ENCODE peak calls at places on chromosomes 4 and X, in five cellular contexts. L, X, M, T and B are unnamed samples.

GRCh38 chrX:132676561-132677186 is 187.8 kb upstream of the MBNL3 start:
- DNase-seq in X (no peak), L (no peak), M (no peak), T (no peak), B (no peak)

GRCh38 chrX:112642349-112642748 is 37.4 kb downstream of the LHFPL1 start:
- DNase-seq in X (no peak), T (no peak), M (no peak), L (no peak), B (peak)

GRCh38 chr4:29336851-29337250 is 1383.3 kb upstream of the PCDH7 start:
- DNase-seq in X (no peak), T (no peak), L (no peak), M (no peak), B (no peak)

GRCh38 chr4:39976945-39977488 is 694 bp downstream of the PDS5A start:
- DNase-seq in T (peak), X (peak), L (peak), M (no peak), B (peak)

GRCh38 chrX:107288676-107289075 is 82.3 kb downstream of the DNAAF6 start:
- DNase-seq in X (no peak), T (no peak), M (no peak), L (no peak), B (no peak)

GRCh38 chr4:183591301-183591700 is 67.7 kb downstream of the RWDD4 start:
- DNase-seq in T (no peak), M (no peak), L (no peak), X (no peak), B (no peak)

GRCh38 chrX:116490091-116490490 is 27.3 kb upstream of the CT83 start:
- DNase-seq in X (no peak), L (no peak), T (no peak), M (no peak), B (no peak)

GRCh38 chrX:39052751-39053150 is 251.5 kb downstream of the MID1IP1 start:
- DNase-seq in M (no peak), X (no peak), L (no peak), T (no peak), B (no peak)

GRCh38 chr4:146648384-146648783 is 9.7 kb downstream of the POU4F2 start:
- DNase-seq in X (no peak), M (no peak), L (no peak), T (no peak), B (no peak)

GRCh38 chr4:4991541-4992099 is 27.6 kb downstream of the CYTL1 start:
- DNase-seq in T (no peak), L (no peak), M (no peak), X (no peak), B (no peak)

GRCh38 chr4:169229571-169230028 is 41.2 kb downstream of the SH3RF1 start:
- DNase-seq in L (no peak), M (no peak), X (no peak), T (no peak), B (peak)

GRCh38 chr4:158778712-158779111 is 9.9 kb downstream of the FNIP2 start:
- DNase-seq in M (no peak), T (no peak), X (no peak), L (no peak), B (no peak)

GRCh38 chr4:144788469-144788868 is 142.5 kb downstream of the HHIP start:
- DNase-seq in M (no peak), T (no peak), L (no peak), X (no peak), B (peak)

GRCh38 chr4:156946508-156947197 is 24.9 kb downstream of the PDGFC start:
- DNase-seq in L (no peak), M (no peak), X (no peak), T (no peak), B (peak)

GRCh38 chr4:1331591-1332353 is 15.2 kb upstream of the UVSSA start:
- DNase-seq in L (no peak), M (no peak), X (peak), T (no peak), B (no peak)

GRCh38 chr4:105765690-105766407 is 57.3 kb downstream of the GSTCD start:
- DNase-seq in T (no peak), L (no peak), X (no peak), M (no peak), B (peak)

GRCh38 chrX:5306654-5307121 is 922.0 kb downstream of the NLGN4X start:
- DNase-seq in X (no peak), L (no peak), T (no peak), M (no peak), B (no peak)

GRCh38 chr4:30844861-30845582 is 124.9 kb downstream of the PCDH7 start:
- DNase-seq in L (no peak), M (no peak), T (no peak), X (no peak), B (no peak)

GRCh38 chrX:75746891-75747639 is 38.0 kb downstream of the MAGEE2 start:
- DNase-seq in X (no peak), T (peak), L (peak), M (peak), B (peak)

GRCh38 chr4:150217804-150218203 is 139.6 kb downstream of the DCLK2 start:
- DNase-seq in L (no peak), X (no peak), M (no peak), T (no peak), B (no peak)

GRCh38 chrX:27598312-27598711 is 8.2 kb downstream of the DCAF8L2 start:
- DNase-seq in T (no peak), M (no peak), L (no peak), X (no peak), B (no peak)

GRCh38 chr4:130210871-130211270 is 1114.9 kb downstream of the C4orf33 start:
- DNase-seq in X (no peak), L (no peak), M (no peak), T (no peak), B (peak)

GRCh38 chr4:2689825-2690700 is 66.1 kb downstream of the TNIP2 start:
- DNase-seq in X (no peak), L (no peak), T (peak), M (peak), B (no peak)

GRCh38 chr4:94413085-94413685 is 38.6 kb upstream of the PDLIM5 start:
- DNase-seq in T (no peak), X (no peak), L (no peak), M (no peak), B (no peak)

GRCh38 chrX:3763111-3763510 is 49.7 kb upstream of the PRKX start:
- DNase-seq in X (no peak), T (no peak), L (no peak), M (no peak), B (no peak)